ENCODE peak calls at places on chromosomes 12 and 14, in ten cellular contexts. K, T, S, J, F, A, I, G, C and R are unnamed samples.

GRCh38 chr14:57712101-57712500 is 153.8 kb downstream of the SLC35F4 start:
- DNase-seq in K (no peak), T (no peak), S (no peak), J (no peak), F (no peak), A (no peak), I (no peak), G (no peak), C (no peak), R (no peak)

GRCh38 chr12:52971701-52972329 is 22.9 kb downstream of the KRT18 start:
- DNase-seq in K (no peak), T (no peak), S (no peak), J (no peak), F (no peak), A (no peak), I (no peak), G (no peak), C (no peak), R (no peak)

GRCh38 chr14:50961606-50962259 is 17.4 kb upstream of the PYGL start:
- DNase-seq in K (no peak), T (no peak), S (no peak), J (no peak), F (no peak), A (no peak), I (no peak), G (peak), C (no peak), R (no peak)

GRCh38 chr14:103519043-103519836 is 3.4 kb downstream of the CKB start:
- DNase-seq in K (no peak), T (no peak), S (no peak), J (no peak), F (no peak), A (peak), I (no peak), G (no peak), C (no peak), R (peak)

GRCh38 chr12:80837342-80837978 is 100.3 kb downstream of the LIN7A start:
- DNase-seq in K (no peak), T (peak), S (no peak), J (peak), F (no peak), A (peak), I (no peak), G (peak), C (no peak), R (no peak)

GRCh38 chr14:52014601-52015267 is 25.4 kb downstream of the RTRAF start:
- DNase-seq in K (no peak), T (no peak), S (peak), J (no peak), F (no peak), A (peak), I (no peak), G (no peak), C (no peak), R (peak)

GRCh38 chr12:64673490-64674169 is 63.3 kb downstream of the RASSF3 start:
- DNase-seq in K (no peak), T (no peak), S (no peak), J (no peak), F (no peak), A (no peak), I (no peak), G (no peak), C (no peak), R (no peak)

GRCh38 chr14:75306917-75307699 is 28.5 kb downstream of the FOS start:
- DNase-seq in K (no peak), T (no peak), S (no peak), J (no peak), F (no peak), A (peak), I (peak), G (no peak), C (no peak), R (no peak)

GRCh38 chr12:29245246-29245645 is 96.2 kb downstream of the FAR2 start:
- DNase-seq in K (no peak), T (no peak), S (peak), J (no peak), F (no peak), A (no peak), I (no peak), G (no peak), C (no peak), R (no peak)

GRCh38 chr12:122852336-122853275 is 17.3 kb downstream of the HIP1R start:
- DNase-seq in K (no peak), T (no peak), S (peak), J (no peak), F (no peak), A (no peak), I (no peak), G (no peak), C (no peak), R (no peak)

GRCh38 chr12:59723520-59723919 is 127.7 kb downstream of the SLC16A7 start:
- DNase-seq in K (no peak), T (no peak), S (no peak), J (no peak), F (no peak), A (no peak), I (no peak), G (no peak), C (no peak), R (no peak)

GRCh38 chr12:52058631-52059324 is 7.5 kb downstream of the NR4A1 start:
- DNase-seq in K (no peak), T (no peak), S (no peak), J (no peak), F (no peak), A (no peak), I (no peak), G (no peak), C (no peak), R (no peak)